ENCODE peak calls at places on chromosomes 13 and 19, in eight cellular contexts. C is left ventricle myocardium inferior, H is dorsolateral prefrontal cortex, A is thoracic aorta, X is sigmoid colon, P is GM12864, G is cardiac muscle cell, D is AG10803. M is an unnamed sample.
A peak's percentile ranks its signal among the peaks of the same experiment; 100 is the strongest.

GRCh38 chr13:42660367-42660965 is 86.5 kb downstream of the TNFSF11 start:
- DNase-seq in C (no peak), H (no peak), A (no peak), X (no peak), P (no peak), G (peak; percentile 54), D (peak; percentile 12), M (no peak)

GRCh38 chr19:3146677-3147100 is 10.9 kb downstream of the GNA15 start:
- DNase-seq in C (no peak), H (no peak), A (no peak), X (no peak), P (no peak), G (no peak), D (no peak), M (no peak)

GRCh38 chr13:80945328-80945727 is 604.4 kb upstream of the SPRY2 start:
- DNase-seq in C (no peak), H (no peak), A (no peak), X (no peak), P (no peak), G (peak; percentile 15), D (no peak), M (no peak)

GRCh38 chr13:43874512-43875092 is 4.9 kb downstream of the CCDC122 start:
- DNase-seq in C (no peak), H (no peak), A (no peak), X (no peak), P (no peak), G (peak; percentile 58), D (peak; percentile 45), M (no peak)

GRCh38 chr13:89602655-89603054 is 1744.8 kb upstream of the MIR17HG start:
- DNase-seq in C (no peak), H (no peak), A (no peak), X (no peak), P (no peak), G (no peak), D (no peak), M (no peak)

GRCh38 chr13:113034451-113035208 is 65.6 kb downstream of the MCF2L start:
- DNase-seq in C (no peak), H (no peak), A (no peak), X (no peak), P (no peak), G (peak; percentile 69), D (peak; percentile 65), M (no peak)

GRCh38 chr19:2309734-2310362 is 1.9 kb upstream of the LINGO3 start:
- DNase-seq in C (no peak), H (no peak), A (no peak), X (no peak), P (no peak), G (peak; percentile 18), D (peak; percentile 47), M (no peak)

GRCh38 chr13:84127597-84128128 is 245.4 kb upstream of the SLITRK1 start:
- DNase-seq in C (no peak), H (no peak), A (no peak), X (no peak), P (no peak), G (no peak), D (no peak), M (no peak)

GRCh38 chr19:5541456-5541855 is 26.3 kb downstream of the TINCR start:
- DNase-seq in C (no peak), H (no peak), A (no peak), X (no peak), P (no peak), G (peak; percentile 36), D (no peak), M (no peak)

GRCh38 chr19:18700501-18701249 is 17.2 kb downstream of the CRTC1 start:
- DNase-seq in C (peak; percentile 86), H (no peak), A (no peak), X (peak; percentile 92), P (no peak), G (peak; percentile 53), D (peak; percentile 54), M (no peak)

GRCh38 chr13:61253105-61253877 is 162.4 kb downstream of the PCDH20 start:
- DNase-seq in C (no peak), H (no peak), A (no peak), X (no peak), P (no peak), G (no peak), D (no peak), M (no peak)

GRCh38 chr13:61252213-61252612 is 163.4 kb downstream of the PCDH20 start:
- DNase-seq in C (no peak), H (no peak), A (no peak), X (no peak), P (no peak), G (no peak), D (no peak), M (no peak)

GRCh38 chr13:61258185-61258584 is 157.5 kb downstream of the PCDH20 start:
- DNase-seq in C (no peak), H (no peak), A (no peak), X (no peak), P (no peak), G (no peak), D (no peak), M (no peak)

GRCh38 chr13:61255035-61255796 is 160.4 kb downstream of the PCDH20 start:
- DNase-seq in C (no peak), H (no peak), A (no peak), X (no peak), P (no peak), G (peak; percentile 23), D (no peak), M (no peak)
- TF ChIP-seq CTCF in C (peak; percentile 16), H (no peak), A (no peak), X (no peak), P (no peak), G (peak; percentile 32), D (no peak), M (no peak)

GRCh38 chr13:54536112-54536511 is 1507.5 kb downstream of the OLFM4 start:
- DNase-seq in C (no peak), H (no peak), A (no peak), X (no peak), P (no peak), G (no peak), D (no peak), M (no peak)
- TF ChIP-seq CTCF in C (peak; percentile 19), H (peak; percentile 24), A (no peak), X (no peak), P (no peak), G (no peak), D (no peak), M (no peak)

GRCh38 chr19:4495471-4495870 is 22.8 kb downstream of the PLIN4 start:
- DNase-seq in C (no peak), H (no peak), A (no peak), X (no peak), P (no peak), G (no peak), D (no peak), M (no peak)
- TF ChIP-seq CTCF in C (no peak), H (no peak), A (no peak), X (no peak), P (peak; percentile 83), G (no peak), D (no peak), M (no peak)

GRCh38 chr19:17582613-17583012 is 27.2 kb downstream of the COLGALT1 start:
- DNase-seq in C (no peak), H (no peak), A (no peak), X (no peak), P (no peak), G (no peak), D (no peak), M (no peak)
- TF ChIP-seq CTCF in C (no peak), H (no peak), A (no peak), X (no peak), P (no peak), G (no peak), D (no peak), M (no peak)

GRCh38 chr19:35744335-35744687 is 907 bp downstream of the U2AF1L4 start:
- DNase-seq in C (no peak), H (no peak), A (no peak), X (no peak), P (no peak), G (no peak), D (no peak), M (no peak)

GRCh38 chr19:35743640-35744306 is 1.4 kb downstream of the U2AF1L4 start:
- DNase-seq in C (no peak), H (no peak), A (no peak), X (no peak), P (no peak), G (no peak), D (no peak), M (no peak)

GRCh38 chr19:35746087-35746462 is 624 bp downstream of the PSENEN start:
- DNase-seq in C (no peak), H (no peak), A (no peak), X (no peak), P (no peak), G (no peak), D (no peak), M (no peak)

GRCh38 chr19:35745328-35746086 is at the start of the genes PSENEN and U2AF1L4:
- DNase-seq in C (peak; percentile 96), H (peak; percentile 95), A (peak; percentile 93), X (peak; percentile 100), P (peak; percentile 99), G (peak; percentile 100), D (peak; percentile 99), M (peak; percentile 70)

DNA sequence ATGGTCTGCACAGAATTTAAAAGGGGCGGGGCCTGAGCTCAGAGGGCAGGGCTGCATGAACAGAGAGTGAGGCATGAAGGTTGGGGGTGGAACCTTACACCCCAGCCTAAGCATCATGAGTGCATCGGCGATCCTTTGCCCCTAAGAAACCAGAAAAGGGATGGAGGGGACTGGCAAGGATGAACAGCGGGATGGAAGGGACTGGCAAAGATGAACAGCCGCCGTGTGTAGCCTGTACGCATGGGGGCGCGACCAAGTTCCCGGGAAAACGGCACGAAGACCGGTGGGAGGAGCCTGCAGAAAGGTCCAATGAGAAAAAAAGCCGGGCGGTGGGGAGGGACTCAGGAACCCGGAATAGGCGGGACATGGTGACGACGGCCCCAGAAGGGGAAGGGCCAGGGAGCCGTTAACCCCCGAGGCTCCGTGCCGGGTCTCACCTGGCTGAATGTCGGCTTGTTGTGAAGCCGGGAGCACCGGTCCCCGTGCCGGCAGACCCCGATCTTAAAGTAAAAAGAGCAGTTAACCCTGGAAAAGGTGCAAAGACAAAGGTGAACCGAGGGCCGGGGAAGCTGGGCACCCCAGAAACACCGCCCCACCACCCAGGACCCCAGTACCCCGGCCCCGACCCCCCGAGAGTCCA is 410 bp downstream of the U2AF1L4 start:
- DNase-seq in C (peak; percentile 95), H (peak; percentile 88), A (peak; percentile 91), X (peak; percentile 99), P (peak; percentile 82), G (peak; percentile 97), D (peak; percentile 93), M (peak; percentile 85)
- TF ChIP-seq CTCF in C (peak; percentile 52), H (peak; percentile 61), A (peak; percentile 30), X (peak; percentile 35), P (peak; percentile 12), G (peak; percentile 64), D (peak; percentile 52), M (no peak)

GRCh38 chr19:35555301-35556005 is 8.0 kb downstream of the ATP4A start:
- DNase-seq in C (no peak), H (no peak), A (no peak), X (no peak), P (no peak), G (peak; percentile 44), D (peak; percentile 30), M (no peak)
- TF ChIP-seq CTCF in C (no peak), H (no peak), A (no peak), X (no peak), P (peak; percentile 41), G (no peak), D (peak; percentile 45), M (no peak)

M was measured in omental fat pad.